ENCODE peak calls at places on chromosomes 4 and X, in eight cellular contexts. A is fibroblast of lung, W is hepatocyte, G is fibroblast of the aortic adventitia, R is sigmoid colon, F is AG10803, C is heart right ventricle, Z is neural crest cell. N is an unnamed sample.

GRCh38 chr4:62644372-62644771 is 1444.2 kb downstream of the ADGRL3 start:
- DNase-seq in F (no peak), G (peak), A (peak), R (no peak), W (peak), C (no peak), Z (no peak), N (no peak)

GRCh38 chrX:74550295-74550802 is 64.1 kb downstream of the RLIM start:
- DNase-seq in C (peak), F (peak), G (peak), W (peak), Z (peak), R (peak), A (peak), N (no peak)

GRCh38 chrX:107700317-107700774 is 72.0 kb downstream of the PRPS1 start:
- DNase-seq in R (peak), Z (no peak), W (peak), G (no peak), F (peak), A (peak), C (no peak), N (no peak)

GRCh38 chrX:77174680-77175336 is 272.4 kb upstream of the FGF16 start:
- DNase-seq in R (no peak), F (no peak), G (peak), W (no peak), Z (no peak), C (no peak), A (no peak), N (no peak)

GRCh38 chrX:4670606-4671005 is 957.2 kb upstream of the PRKX start:
- DNase-seq in F (no peak), Z (no peak), R (no peak), C (no peak), A (no peak), W (no peak), G (no peak), N (no peak)

GRCh38 chr4:3809451-3810110 is 43.4 kb downstream of the ADRA2C start:
- DNase-seq in Z (no peak), R (no peak), C (no peak), W (no peak), F (no peak), A (no peak), G (no peak), N (no peak)

GRCh38 chr4:8682725-8683124 is 90.2 kb downstream of the CPZ start:
- DNase-seq in R (peak), G (no peak), Z (no peak), F (no peak), W (no peak), A (no peak), C (no peak), N (no peak)

GRCh38 chrX:41333994-41334865 is at the start of gene DDX3X:
- DNase-seq in R (peak), F (peak), Z (peak), C (peak), G (peak), W (peak), A (peak), N (peak)

GRCh38 chr4:7021930-7022658 is 21.1 kb upstream of the TADA2B start:
- DNase-seq in A (peak), C (no peak), R (no peak), Z (no peak), F (peak), W (peak), G (peak), N (no peak)

GRCh38 chr4:84529169-84529751 is 30.2 kb upstream of the NKX6-1 start:
- DNase-seq in G (peak), F (peak), Z (no peak), C (no peak), A (peak), W (peak), R (no peak), N (no peak)

GRCh38 chrX:72712094-72712755 is 1.9 kb downstream of the PHKA1 start:
- DNase-seq in W (peak), F (no peak), R (no peak), G (no peak), Z (no peak), C (no peak), A (peak), N (no peak)

GRCh38 chr4:76987153-76987562 is 37.6 kb downstream of the SEPTIN11 start:
- DNase-seq in G (peak), A (peak), F (peak), Z (no peak), R (peak), C (peak), W (peak), N (no peak)

GRCh38 chr4:145824469-145824868 is 114.2 kb downstream of the ZNF827 start:
- DNase-seq in A (no peak), C (no peak), R (no peak), Z (no peak), F (no peak), W (no peak), G (no peak), N (no peak)

GRCh38 chrX:107507093-107507743 is 57.8 kb downstream of the FRMPD3 start:
- DNase-seq in C (no peak), F (no peak), W (no peak), A (no peak), Z (no peak), R (no peak), G (no peak), N (no peak)

GRCh38 chr4:107034091-107034698 is 1.9 kb downstream of the DKK2 start:
- DNase-seq in Z (peak), G (peak), C (no peak), F (peak), A (peak), R (peak), W (peak), N (no peak)

GRCh38 chrX:18160369-18160768 is 60.3 kb downstream of the BEND2 start:
- DNase-seq in C (no peak), Z (no peak), A (no peak), W (no peak), F (no peak), G (no peak), R (no peak), N (no peak)

GRCh38 chr4:147361726-147362125 is 119.2 kb upstream of the EDNRA start:
- DNase-seq in C (no peak), A (peak), F (peak), R (no peak), G (peak), Z (peak), W (peak), N (no peak)

GRCh38 chr4:962231-963208 is 10.8 kb downstream of the DGKQ start:
- DNase-seq in R (peak), Z (no peak), C (peak), W (no peak), G (no peak), F (no peak), A (no peak), N (no peak)

GRCh38 chr4:102608190-102608589 is 107.0 kb downstream of the NFKB1 start:
- DNase-seq in G (no peak), A (no peak), Z (no peak), F (no peak), W (no peak), C (no peak), R (no peak), N (no peak)

GRCh38 chr4:82753725-82754410 is 44.7 kb downstream of the SCD5 start:
- DNase-seq in G (peak), A (peak), F (peak), W (no peak), R (no peak), C (peak), Z (no peak), N (no peak)

GRCh38 chr4:7626551-7626950 is 191.8 kb upstream of the PSAPL1 start:
- DNase-seq in C (no peak), R (no peak), Z (no peak), G (no peak), A (no peak), W (no peak), F (no peak), N (no peak)

GRCh38 chr4:273312-274017 is 31.8 kb downstream of the ZNF732 start:
- DNase-seq in C (no peak), Z (no peak), R (no peak), F (no peak), A (no peak), G (no peak), W (no peak), N (no peak)

GRCh38 chrX:71439420-71439819 is 73.3 kb downstream of the TAF1 start:
- DNase-seq in R (no peak), C (no peak), F (no peak), W (no peak), G (no peak), A (no peak), Z (no peak), N (no peak)

GRCh38 chrX:148049441-148049840 is 68.3 kb downstream of the FMR1NB start:
- DNase-seq in F (peak), A (peak), W (peak), C (no peak), G (peak), Z (no peak), R (no peak), N (no peak)

GRCh38 chr4:32929738-32930688 is 2209.8 kb downstream of the PCDH7 start:
- DNase-seq in F (peak), Z (no peak), C (no peak), W (no peak), R (no peak), G (no peak), A (peak), N (no peak)

GRCh38 chrX:18983711-18984380 is at the start of gene PHKA2:
- DNase-seq in G (no peak), A (peak), W (peak), F (peak), R (peak), C (peak), Z (peak), N (no peak)

GRCh38 chr4:148041606-148042324 is 309.9 kb downstream of the ARHGAP10 start:
- DNase-seq in F (no peak), R (no peak), W (no peak), Z (no peak), A (no peak), G (no peak), C (no peak), N (no peak)

GRCh38 chr4:123351713-123352112 is 44.9 kb upstream of the SPRY1 start:
- DNase-seq in C (no peak), G (no peak), W (peak), F (no peak), Z (no peak), R (no peak), A (no peak), N (no peak)

GRCh38 chr4:175330236-175330635 is 412.1 kb downstream of the ADAM29 start:
- DNase-seq in F (peak), C (no peak), Z (no peak), W (no peak), R (no peak), G (peak), A (peak), N (no peak)

GRCh38 chrX:12771445-12772069 is 19.7 kb upstream of the PRPS2 start:
- DNase-seq in G (peak), A (peak), C (peak), F (peak), R (no peak), W (peak), Z (peak), N (no peak)

GRCh38 chr4:2891294-2891693 is 47.6 kb downstream of the ADD1 start:
- DNase-seq in C (no peak), R (no peak), G (peak), F (peak), Z (no peak), W (peak), A (peak), N (no peak)

GRCh38 chr4:164935363-164935762 is 42.1 kb downstream of the TRIM61 start:
- DNase-seq in W (no peak), C (no peak), G (no peak), A (no peak), F (no peak), Z (no peak), R (no peak), N (no peak)

GRCh38 chr4:123043013-123043412 is 120.6 kb upstream of the NUDT6 start:
- DNase-seq in F (peak), A (peak), C (no peak), G (no peak), R (no peak), W (no peak), Z (no peak), N (no peak)

GRCh38 chrX:48896611-48897011 is 957 bp downstream of the TIMM17B start:
- DNase-seq in F (peak), C (no peak), Z (no peak), A (peak), R (no peak), G (peak), W (no peak), N (no peak)

GRCh38 chrX:1380672-1381233 is 11.2 kb downstream of the SLC25A6 start:
- DNase-seq in R (peak), A (no peak), F (no peak), C (no peak), Z (no peak), G (no peak), W (no peak), N (no peak)

GRCh38 chr4:7107166-7107905 is 39.5 kb upstream of the GRPEL1 start:
- DNase-seq in A (no peak), C (no peak), R (no peak), W (no peak), Z (no peak), F (no peak), G (no peak), N (no peak)

GRCh38 chrX:19344661-19345060 is 934 bp downstream of the PDHA1 start:
- DNase-seq in R (no peak), W (no peak), F (no peak), A (no peak), Z (no peak), C (no peak), G (no peak), N (no peak)

GRCh38 chr4:101326586-101326985 is 20.7 kb downstream of the PPP3CA start:
- DNase-seq in G (no peak), Z (no peak), W (no peak), C (no peak), R (no peak), A (no peak), F (no peak), N (no peak)

GRCh38 chr4:57078685-57079521 is 31.3 kb downstream of the IGFBP7 start:
- DNase-seq in Z (no peak), W (peak), C (no peak), A (no peak), R (no peak), F (no peak), G (peak), N (no peak)

GRCh38 chr4:112451831-112452230 is 64.1 kb downstream of the NEUROG2 start:
- DNase-seq in R (no peak), C (no peak), Z (no peak), A (no peak), F (no peak), G (no peak), W (no peak), N (no peak)
- TF ChIP-seq CTCF in R (no peak), C (no peak), Z (no peak), A (no peak), F (no peak), G (no peak), W (no peak), N (no peak)

GRCh38 chr4:112813790-112814189 is 176.8 kb downstream of the LARP7 start:
- DNase-seq in R (no peak), A (peak), F (peak), G (peak), C (no peak), Z (no peak), W (no peak), N (no peak)

GRCh38 chr4:112823141-112823540 is 186.2 kb downstream of the LARP7 start:
- DNase-seq in W (no peak), F (no peak), G (no peak), R (no peak), C (no peak), A (no peak), Z (no peak), N (no peak)

GRCh38 chr4:112819729-112820128 is 182.8 kb downstream of the LARP7 start:
- DNase-seq in G (no peak), A (no peak), C (no peak), Z (no peak), F (no peak), R (no peak), W (no peak), N (no peak)

GRCh38 chr4:112823631-112824030 is 186.7 kb downstream of the LARP7 start:
- DNase-seq in R (no peak), Z (no peak), F (no peak), A (peak), C (no peak), G (no peak), W (no peak), N (no peak)

DNA sequence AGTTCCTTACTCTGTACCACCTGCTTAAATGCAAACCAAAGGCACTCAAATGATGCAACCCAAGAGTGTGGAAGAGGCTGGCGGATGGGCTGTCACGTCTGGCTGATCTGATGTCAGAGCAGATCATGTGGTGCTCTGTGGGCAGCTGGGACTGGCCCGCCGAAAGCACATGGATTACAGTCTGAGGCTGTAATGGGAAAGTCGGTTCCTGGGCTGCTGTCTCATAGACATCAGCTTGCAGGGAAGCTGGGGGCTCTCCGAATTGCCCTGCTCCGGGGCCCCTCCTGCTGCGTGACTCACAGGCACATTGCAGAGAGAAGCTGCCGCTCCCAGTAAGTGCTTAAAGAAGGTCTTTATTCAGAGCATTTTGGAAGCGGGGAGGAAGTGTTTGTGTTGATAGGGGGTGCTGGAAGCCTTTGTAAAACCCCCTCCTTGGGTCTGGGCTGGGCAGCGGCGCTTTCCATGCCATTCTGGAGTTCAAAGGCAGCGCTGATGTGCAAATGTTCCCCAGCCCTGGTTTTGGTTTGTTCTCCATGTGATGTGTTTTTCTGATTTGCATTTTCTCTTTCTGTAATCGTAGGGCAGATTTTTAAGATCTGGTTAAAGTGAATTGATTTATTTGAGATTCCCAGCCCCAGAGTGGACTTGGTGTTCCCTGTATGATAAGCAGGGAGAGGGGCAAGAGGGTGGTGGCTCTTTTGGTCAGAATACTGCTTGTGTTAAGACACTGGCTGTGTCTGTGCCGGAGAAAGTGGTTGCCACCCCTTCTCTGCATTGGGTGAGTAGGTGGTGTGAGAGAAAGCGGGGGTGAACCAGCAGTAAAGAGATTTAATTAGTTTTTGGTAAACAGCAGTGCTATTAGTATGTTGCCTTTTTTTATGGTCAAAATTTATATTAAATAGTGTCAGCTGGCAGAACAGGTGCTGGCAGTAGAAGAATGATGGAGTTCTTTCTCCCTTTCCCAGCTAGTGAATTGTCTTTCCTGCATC is 181.3 kb downstream of the LARP7 start:
- DNase-seq in C (peak), F (peak), Z (peak), W (peak), G (peak), R (peak), A (peak), N (no peak)
- TF ChIP-seq CTCF in C (no peak), F (no peak), Z (no peak), W (no peak), G (no peak), R (no peak), A (no peak), N (no peak)

GRCh38 chr4:87219648-87220093 is 747 bp downstream of the KLHL8 start:
- DNase-seq in R (peak), W (peak), Z (peak), A (no peak), G (no peak), C (peak), F (peak), N (no peak)
- TF ChIP-seq CTCF in R (no peak), W (peak), Z (peak), A (peak), G (peak), C (peak), F (peak), N (no peak)

GRCh38 chr4:135694066-135694465 is 1492.5 kb upstream of the PABPC4L start:
- DNase-seq in C (no peak), A (no peak), W (no peak), Z (no peak), F (no peak), G (no peak), R (no peak), N (no peak)
- TF ChIP-seq CTCF in C (no peak), A (no peak), W (no peak), Z (no peak), F (no peak), G (no peak), R (no peak), N (no peak)

DNA sequence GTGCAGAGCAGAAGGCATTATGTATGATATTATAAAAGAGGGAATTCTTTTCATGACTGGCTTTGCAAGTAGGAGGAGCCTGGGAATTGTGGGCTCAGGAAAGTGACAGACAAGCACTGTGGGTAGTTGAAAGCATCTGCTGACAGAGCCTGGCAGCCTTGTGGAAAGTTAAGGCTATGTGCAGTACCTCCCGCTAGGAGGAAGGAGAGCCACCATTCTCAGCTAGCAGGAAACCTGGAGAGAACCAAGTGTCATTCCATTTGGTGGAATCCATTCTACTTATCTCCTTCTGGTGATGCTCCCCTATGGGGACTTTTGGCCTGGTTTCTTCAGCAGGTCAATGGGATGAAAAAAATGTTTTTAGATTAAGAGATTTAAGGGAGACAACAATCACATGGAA is 81.8 kb downstream of the ASB9 start:
- DNase-seq in G (no peak), W (no peak), R (no peak), F (no peak), Z (no peak), C (no peak), A (no peak), N (no peak)
- TF ChIP-seq CTCF in G (no peak), W (no peak), R (no peak), F (no peak), Z (no peak), C (no peak), A (no peak), N (no peak)

DNA sequence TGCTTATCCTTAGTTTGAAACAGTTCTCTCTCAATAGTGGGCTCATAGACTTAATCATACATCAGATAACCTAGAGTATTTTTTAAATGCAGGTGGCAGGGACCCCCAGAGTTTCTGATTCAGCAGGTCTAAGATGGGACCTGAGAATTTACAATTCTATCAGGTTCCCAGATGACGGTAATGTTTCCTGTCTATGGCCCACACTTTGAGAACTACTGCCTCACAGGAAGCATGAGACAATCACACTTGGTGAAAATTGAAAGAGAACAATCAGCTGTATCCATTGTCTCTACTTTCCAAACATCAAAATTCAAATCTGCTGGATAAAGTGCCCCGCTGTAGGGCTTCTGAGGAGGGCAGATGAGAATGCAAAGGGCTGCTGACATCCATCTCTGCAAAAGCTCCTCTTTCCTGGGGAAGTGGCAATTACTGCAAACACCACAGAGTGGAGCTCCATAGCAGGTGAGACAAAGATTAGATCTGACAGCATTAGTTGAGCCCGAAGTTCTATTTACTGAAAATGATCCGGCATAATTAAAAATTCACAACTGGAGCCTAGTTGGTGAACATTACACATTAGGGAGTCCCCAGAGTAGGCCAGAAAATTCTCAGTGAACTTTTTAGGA is 187.8 kb upstream of the MBNL3 start:
- DNase-seq in Z (no peak), W (peak), R (no peak), G (no peak), A (no peak), C (no peak), F (no peak), N (no peak)
- TF ChIP-seq CTCF in Z (peak), W (peak), R (no peak), G (no peak), A (no peak), C (no peak), F (no peak), N (no peak)

N was measured in D721Med.